ENCODE peak calls at places on chromosomes 5 and 9, in ten cellular contexts. One of them, this sample, is unnamed. For H3K9me3, the result is how much of the 10 kb centered on the place peaks cover.

GRCh38 chr9:133210609-133211008 is 1.6 kb upstream of the OBP2B start:
- DNase-seq in right cardiac atrium: no peak
- DNase-seq in neural progenitor cell: no peak
- DNase-seq in A549: no peak
- DNase-seq in mesenchymal stem cell: no peak
- DNase-seq in uterus: no peak
- DNase-seq in CD4-positive, alpha-beta memory T cell: no peak
- DNase-seq in testis: peak
- DNase-seq in adipocyte: no peak
- DNase-seq in cardiac muscle cell: no peak
- DNase-seq in this sample: no peak

GRCh38 chr5:75964008-75964407 is 119.2 kb upstream of the SV2C start:
- DNase-seq in adipocyte: no peak
- DNase-seq in neural progenitor cell: no peak
- DNase-seq in cardiac muscle cell: no peak
- DNase-seq in uterus: no peak
- DNase-seq in testis: no peak
- DNase-seq in CD4-positive, alpha-beta memory T cell: no peak
- DNase-seq in A549: no peak
- DNase-seq in right cardiac atrium: no peak
- DNase-seq in mesenchymal stem cell: no peak
- DNase-seq in this sample: no peak

GRCh38 chr5:96297867-96298266 is 135.2 kb downstream of the PCSK1 start:
- DNase-seq in testis: no peak
- DNase-seq in cardiac muscle cell: peak
- DNase-seq in mesenchymal stem cell: peak
- DNase-seq in A549: peak
- DNase-seq in right cardiac atrium: no peak
- DNase-seq in CD4-positive, alpha-beta memory T cell: no peak
- DNase-seq in uterus: no peak
- DNase-seq in neural progenitor cell: no peak
- DNase-seq in adipocyte: peak
- DNase-seq in this sample: no peak

GRCh38 chr9:124839612-124840299 is 13.5 kb upstream of the WDR38 start:
- DNase-seq in A549: peak
- DNase-seq in testis: no peak
- DNase-seq in neural progenitor cell: peak
- DNase-seq in cardiac muscle cell: peak
- DNase-seq in right cardiac atrium: peak
- DNase-seq in CD4-positive, alpha-beta memory T cell: no peak
- DNase-seq in mesenchymal stem cell: peak
- DNase-seq in uterus: no peak
- DNase-seq in adipocyte: peak
- DNase-seq in this sample: peak

GRCh38 chr5:136087961-136088871 is 44.4 kb upstream of the SMAD5 start:
- DNase-seq in mesenchymal stem cell: no peak
- DNase-seq in right cardiac atrium: peak
- DNase-seq in CD4-positive, alpha-beta memory T cell: no peak
- DNase-seq in cardiac muscle cell: peak
- DNase-seq in testis: peak
- DNase-seq in neural progenitor cell: no peak
- DNase-seq in uterus: peak
- DNase-seq in A549: no peak
- DNase-seq in adipocyte: peak
- DNase-seq in this sample: no peak

GRCh38 chr5:38648703-38649291 is 92.4 kb upstream of the LIFR start:
- DNase-seq in uterus: no peak
- DNase-seq in testis: no peak
- DNase-seq in adipocyte: no peak
- DNase-seq in mesenchymal stem cell: peak
- DNase-seq in CD4-positive, alpha-beta memory T cell: no peak
- DNase-seq in right cardiac atrium: no peak
- DNase-seq in neural progenitor cell: no peak
- DNase-seq in A549: no peak
- DNase-seq in cardiac muscle cell: no peak
- DNase-seq in this sample: no peak

GRCh38 chr9:133115604-133116345 is 5.3 kb downstream of the RALGDS start:
- DNase-seq in testis: no peak
- DNase-seq in uterus: no peak
- DNase-seq in adipocyte: peak
- DNase-seq in cardiac muscle cell: no peak
- DNase-seq in A549: no peak
- DNase-seq in right cardiac atrium: peak
- DNase-seq in neural progenitor cell: no peak
- DNase-seq in mesenchymal stem cell: peak
- DNase-seq in CD4-positive, alpha-beta memory T cell: no peak
- DNase-seq in this sample: peak

GRCh38 chr5:57292336-57292735 is 118.5 kb downstream of the GPBP1 start:
- DNase-seq in right cardiac atrium: no peak
- DNase-seq in neural progenitor cell: no peak
- DNase-seq in mesenchymal stem cell: no peak
- DNase-seq in adipocyte: no peak
- DNase-seq in testis: no peak
- DNase-seq in A549: no peak
- DNase-seq in uterus: no peak
- DNase-seq in CD4-positive, alpha-beta memory T cell: no peak
- DNase-seq in cardiac muscle cell: no peak
- DNase-seq in this sample: no peak

GRCh38 chr9:38246833-38247232 is 145.7 kb upstream of the ALDH1B1 start:
- DNase-seq in CD4-positive, alpha-beta memory T cell: no peak
- DNase-seq in A549: no peak
- DNase-seq in neural progenitor cell: no peak
- DNase-seq in right cardiac atrium: no peak
- DNase-seq in cardiac muscle cell: no peak
- DNase-seq in uterus: no peak
- DNase-seq in testis: no peak
- DNase-seq in adipocyte: no peak
- DNase-seq in mesenchymal stem cell: no peak
- DNase-seq in this sample: no peak

GRCh38 chr5:94906750-94907149 is 288.3 kb downstream of the SLF1 start:
- DNase-seq in testis: no peak
- DNase-seq in neural progenitor cell: no peak
- DNase-seq in adipocyte: peak
- DNase-seq in CD4-positive, alpha-beta memory T cell: no peak
- DNase-seq in cardiac muscle cell: no peak
- DNase-seq in mesenchymal stem cell: no peak
- DNase-seq in A549: no peak
- DNase-seq in right cardiac atrium: no peak
- DNase-seq in uterus: no peak
- DNase-seq in this sample: no peak

GRCh38 chr9:109483771-109484442 is 14.2 kb downstream of the PTPN3 start:
- DNase-seq in testis: no peak
- DNase-seq in uterus: no peak
- DNase-seq in A549: no peak
- DNase-seq in right cardiac atrium: no peak
- DNase-seq in mesenchymal stem cell: no peak
- DNase-seq in neural progenitor cell: no peak
- DNase-seq in CD4-positive, alpha-beta memory T cell: no peak
- DNase-seq in adipocyte: no peak
- DNase-seq in cardiac muscle cell: no peak
- DNase-seq in this sample: no peak

GRCh38 chr5:78472469-78473106 is 112.2 kb downstream of the SCAMP1 start:
- DNase-seq in A549: no peak
- DNase-seq in CD4-positive, alpha-beta memory T cell: no peak
- DNase-seq in cardiac muscle cell: peak
- DNase-seq in adipocyte: peak
- DNase-seq in mesenchymal stem cell: peak
- DNase-seq in neural progenitor cell: no peak
- DNase-seq in right cardiac atrium: no peak
- DNase-seq in testis: no peak
- DNase-seq in uterus: no peak
- DNase-seq in this sample: no peak

GRCh38 chr9:127720031-127720864 is 4.4 kb downstream of the TTC16 start:
- DNase-seq in adipocyte: no peak
- DNase-seq in cardiac muscle cell: no peak
- DNase-seq in A549: no peak
- DNase-seq in right cardiac atrium: peak
- DNase-seq in CD4-positive, alpha-beta memory T cell: peak
- DNase-seq in uterus: no peak
- DNase-seq in neural progenitor cell: no peak
- DNase-seq in mesenchymal stem cell: no peak
- DNase-seq in testis: no peak
- DNase-seq in this sample: no peak

GRCh38 chr5:141716009-141716408 is 34.0 kb upstream of the ARAP3 start:
- DNase-seq in mesenchymal stem cell: no peak
- DNase-seq in CD4-positive, alpha-beta memory T cell: no peak
- DNase-seq in cardiac muscle cell: no peak
- DNase-seq in right cardiac atrium: no peak
- DNase-seq in A549: no peak
- DNase-seq in uterus: no peak
- DNase-seq in neural progenitor cell: no peak
- DNase-seq in testis: no peak
- DNase-seq in adipocyte: no peak
- DNase-seq in this sample: no peak

DNA sequence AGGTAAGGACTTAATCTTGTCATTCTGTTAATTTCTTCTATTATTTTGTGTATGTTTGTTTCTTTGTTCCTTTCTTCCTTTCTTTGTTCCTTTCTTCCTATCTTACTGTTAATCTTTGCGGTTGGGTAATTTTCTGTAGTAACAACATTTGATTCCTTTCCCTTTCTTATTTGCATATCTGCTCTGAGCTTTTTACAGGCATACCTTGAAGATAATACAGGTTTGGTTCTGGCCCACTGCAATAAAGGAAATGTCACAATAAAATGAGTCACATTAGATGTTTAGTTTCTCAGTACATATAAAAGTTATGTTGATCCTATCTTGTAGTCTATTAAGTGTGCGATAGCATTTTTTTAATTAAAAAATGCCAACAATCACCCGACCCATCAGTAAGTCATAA is 440.7 kb downstream of the NFIB start:
- DNase-seq in right cardiac atrium: no peak
- DNase-seq in mesenchymal stem cell: no peak
- DNase-seq in cardiac muscle cell: no peak
- DNase-seq in A549: no peak
- DNase-seq in CD4-positive, alpha-beta memory T cell: no peak
- DNase-seq in uterus: no peak
- DNase-seq in neural progenitor cell: no peak
- DNase-seq in adipocyte: no peak
- DNase-seq in testis: no peak
- DNase-seq in this sample: no peak
- H3K4me3 ChIP-seq in right cardiac atrium: no peak
- H3K4me3 ChIP-seq in mesenchymal stem cell: no peak
- H3K4me3 ChIP-seq in cardiac muscle cell: no peak
- H3K4me3 ChIP-seq in A549: no peak
- H3K4me3 ChIP-seq in CD4-positive, alpha-beta memory T cell: no peak
- H3K4me3 ChIP-seq in uterus: no peak
- H3K4me3 ChIP-seq in neural progenitor cell: no peak
- H3K4me3 ChIP-seq in adipocyte: no peak
- H3K4me3 ChIP-seq in testis: no peak
- H3K4me3 ChIP-seq in this sample: no peak

DNA sequence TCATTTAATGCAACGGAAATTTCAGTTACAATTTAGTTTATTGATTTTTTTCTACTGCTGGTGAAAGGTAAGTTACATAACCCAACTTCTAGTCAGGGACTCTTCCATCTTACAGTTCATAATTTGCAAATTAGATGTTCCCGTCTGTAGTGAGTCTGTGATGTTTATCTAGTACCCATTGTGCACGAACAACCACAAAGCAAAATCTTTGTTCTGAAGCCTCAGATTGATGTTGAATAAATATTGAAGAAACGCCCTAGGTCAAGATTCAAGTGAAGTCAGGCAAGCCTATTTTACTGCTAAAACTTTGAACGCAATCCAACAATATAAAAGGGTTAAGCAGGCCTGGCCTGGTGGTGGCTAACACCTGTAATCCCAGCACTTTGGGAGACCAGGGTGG is 43.1 kb downstream of the BASP1 start:
- DNase-seq in right cardiac atrium: no peak
- DNase-seq in A549: no peak
- DNase-seq in uterus: no peak
- DNase-seq in CD4-positive, alpha-beta memory T cell: no peak
- DNase-seq in adipocyte: no peak
- DNase-seq in testis: no peak
- DNase-seq in neural progenitor cell: no peak
- DNase-seq in cardiac muscle cell: no peak
- DNase-seq in mesenchymal stem cell: no peak
- DNase-seq in this sample: no peak
- H3K9me3 ChIP-seq in right cardiac atrium: under half
- H3K9me3 ChIP-seq in A549: under half
- H3K9me3 ChIP-seq in uterus: under half
- H3K9me3 ChIP-seq in CD4-positive, alpha-beta memory T cell: under half
- H3K9me3 ChIP-seq in adipocyte: under half
- H3K9me3 ChIP-seq in testis: under half
- H3K9me3 ChIP-seq in neural progenitor cell: under half
- H3K9me3 ChIP-seq in cardiac muscle cell: under half
- H3K9me3 ChIP-seq in mesenchymal stem cell: under half
- H3K9me3 ChIP-seq in this sample: under half

GRCh38 chr5:169424279-169424955 is 123.5 kb upstream of the SLIT3 start:
- DNase-seq in testis: no peak
- DNase-seq in uterus: no peak
- DNase-seq in right cardiac atrium: no peak
- DNase-seq in neural progenitor cell: no peak
- DNase-seq in adipocyte: no peak
- DNase-seq in CD4-positive, alpha-beta memory T cell: no peak
- DNase-seq in A549: no peak
- DNase-seq in mesenchymal stem cell: no peak
- DNase-seq in cardiac muscle cell: no peak
- DNase-seq in this sample: no peak

GRCh38 chr5:169429044-169429443 is 128.1 kb upstream of the SLIT3 start:
- DNase-seq in A549: no peak
- DNase-seq in adipocyte: no peak
- DNase-seq in neural progenitor cell: no peak
- DNase-seq in CD4-positive, alpha-beta memory T cell: no peak
- DNase-seq in cardiac muscle cell: no peak
- DNase-seq in uterus: no peak
- DNase-seq in testis: no peak
- DNase-seq in right cardiac atrium: peak
- DNase-seq in mesenchymal stem cell: no peak
- DNase-seq in this sample: no peak

GRCh38 chr5:169424956-169425318 is 124.0 kb upstream of the SLIT3 start:
- DNase-seq in mesenchymal stem cell: no peak
- DNase-seq in right cardiac atrium: no peak
- DNase-seq in uterus: no peak
- DNase-seq in cardiac muscle cell: no peak
- DNase-seq in neural progenitor cell: no peak
- DNase-seq in A549: no peak
- DNase-seq in CD4-positive, alpha-beta memory T cell: no peak
- DNase-seq in testis: no peak
- DNase-seq in adipocyte: peak
- DNase-seq in this sample: no peak

GRCh38 chr5:169423580-169424278 is 122.8 kb upstream of the SLIT3 start:
- DNase-seq in testis: no peak
- DNase-seq in right cardiac atrium: no peak
- DNase-seq in CD4-positive, alpha-beta memory T cell: no peak
- DNase-seq in uterus: no peak
- DNase-seq in mesenchymal stem cell: no peak
- DNase-seq in adipocyte: no peak
- DNase-seq in cardiac muscle cell: no peak
- DNase-seq in A549: no peak
- DNase-seq in neural progenitor cell: no peak
- DNase-seq in this sample: no peak

GRCh38 chr5:169426674-169427250 is 125.8 kb upstream of the SLIT3 start:
- DNase-seq in A549: no peak
- DNase-seq in neural progenitor cell: no peak
- DNase-seq in testis: no peak
- DNase-seq in cardiac muscle cell: no peak
- DNase-seq in adipocyte: no peak
- DNase-seq in mesenchymal stem cell: no peak
- DNase-seq in CD4-positive, alpha-beta memory T cell: no peak
- DNase-seq in uterus: no peak
- DNase-seq in right cardiac atrium: no peak
- DNase-seq in this sample: no peak
- H3K4me3 ChIP-seq in A549: no peak
- H3K4me3 ChIP-seq in neural progenitor cell: no peak
- H3K4me3 ChIP-seq in testis: no peak
- H3K4me3 ChIP-seq in cardiac muscle cell: no peak
- H3K4me3 ChIP-seq in adipocyte: no peak
- H3K4me3 ChIP-seq in mesenchymal stem cell: no peak
- H3K4me3 ChIP-seq in CD4-positive, alpha-beta memory T cell: no peak
- H3K4me3 ChIP-seq in uterus: no peak
- H3K4me3 ChIP-seq in right cardiac atrium: no peak
- H3K4me3 ChIP-seq in this sample: no peak

GRCh38 chr5:166677891-166678290 is 1613.6 kb upstream of the WWC1 start:
- DNase-seq in testis: no peak
- DNase-seq in right cardiac atrium: no peak
- DNase-seq in A549: no peak
- DNase-seq in adipocyte: no peak
- DNase-seq in CD4-positive, alpha-beta memory T cell: no peak
- DNase-seq in cardiac muscle cell: no peak
- DNase-seq in mesenchymal stem cell: no peak
- DNase-seq in uterus: no peak
- DNase-seq in neural progenitor cell: no peak
- DNase-seq in this sample: no peak
- H3K9me3 ChIP-seq in testis: under half
- H3K9me3 ChIP-seq in right cardiac atrium: under half
- H3K9me3 ChIP-seq in A549: under half
- H3K9me3 ChIP-seq in adipocyte: under half
- H3K9me3 ChIP-seq in CD4-positive, alpha-beta memory T cell: under half
- H3K9me3 ChIP-seq in cardiac muscle cell: under half
- H3K9me3 ChIP-seq in mesenchymal stem cell: under half
- H3K9me3 ChIP-seq in uterus: under half
- H3K9me3 ChIP-seq in neural progenitor cell: under half
- H3K9me3 ChIP-seq in this sample: under half